ENCODE peak calls at places on chromosomes 12 and 14, in five cellular contexts. A is left colon; X is H54; Q is C1 segment of cervical spinal cord; T is stimulated activated CD4-positive, alpha-beta T cell treated with anti-CD3 and anti-CD28 coated beads, Interleukin-15, amount 100 ng/mL, for 24 hours. J is an unnamed sample.

GRCh38 chr12:55682087-55682796 is 25.5 kb downstream of the ITGA7 start:
- DNase-seq in A (no peak), X (no peak), Q (no peak), T (no peak), J (no peak)

GRCh38 chr14:77026930-77027537 is 1.5 kb downstream of the IRF2BPL start:
- DNase-seq in A (no peak), X (no peak), Q (no peak), T (peak), J (no peak)

GRCh38 chr12:58741226-58741625 is 179.1 kb downstream of the LRIG3 start:
- DNase-seq in A (no peak), X (no peak), Q (no peak), T (no peak), J (no peak)

GRCh38 chr12:88575361-88575959 is 4.8 kb downstream of the KITLG start:
- DNase-seq in A (no peak), X (no peak), Q (no peak), T (no peak), J (no peak)

GRCh38 chr12:20398720-20399119 is 30.4 kb downstream of the PDE3A start:
- DNase-seq in A (no peak), X (no peak), Q (no peak), T (no peak), J (no peak)

GRCh38 chr12:49809369-49810158 is 18.6 kb downstream of the NCKAP5L start:
- DNase-seq in A (no peak), X (no peak), Q (no peak), T (no peak), J (no peak)

GRCh38 chr14:59346329-59346728 is 118.9 kb downstream of the GPR135 start:
- DNase-seq in A (no peak), X (no peak), Q (no peak), T (no peak), J (no peak)

GRCh38 chr14:30015471-30015870 is 87.8 kb upstream of the PRKD1 start:
- DNase-seq in A (no peak), X (no peak), Q (no peak), T (no peak), J (no peak)

GRCh38 chr12:47082283-47082962 is 2.7 kb upstream of the AMIGO2 start:
- DNase-seq in A (no peak), X (peak), Q (no peak), T (no peak), J (no peak)

GRCh38 chr12:2998789-2999264 is 39.6 kb downstream of the TEAD4 start:
- DNase-seq in A (no peak), X (peak), Q (no peak), T (no peak), J (no peak)

GRCh38 chr12:107607464-107608392 is 77.9 kb upstream of the PWP1 start:
- DNase-seq in A (peak), X (peak), Q (peak), T (peak), J (peak)

GRCh38 chr12:4059891-4060290 is 186.7 kb upstream of the PARP11 start:
- DNase-seq in A (no peak), X (no peak), Q (no peak), T (no peak), J (no peak)

GRCh38 chr12:50597200-50598195 is 92.7 kb downstream of the DIP2B start:
- DNase-seq in A (no peak), X (peak), Q (peak), T (peak), J (no peak)

GRCh38 chr12:117875652-117876491 is 92.9 kb downstream of the KSR2 start:
- DNase-seq in A (no peak), X (no peak), Q (no peak), T (peak), J (peak)

GRCh38 chr12:113477842-113478215 is 6.2 kb upstream of the LHX5 start:
- DNase-seq in A (no peak), X (no peak), Q (no peak), T (no peak), J (no peak)

GRCh38 chr12:12477532-12477890 is 85.2 kb downstream of the DUSP16 start:
- DNase-seq in A (no peak), X (no peak), Q (no peak), T (no peak), J (no peak)

GRCh38 chr12:83153156-83153555 is 466.4 kb downstream of the TMTC2 start:
- DNase-seq in A (no peak), X (no peak), Q (no peak), T (no peak), J (no peak)

GRCh38 chr12:121279507-121279915 is 17.0 kb downstream of the CAMKK2 start:
- DNase-seq in A (no peak), X (no peak), Q (no peak), T (no peak), J (no peak)

GRCh38 chr14:91202234-91202974 is 42.1 kb downstream of the GPR68 start:
- DNase-seq in A (peak), X (no peak), Q (no peak), T (peak), J (no peak)

GRCh38 chr12:76158518-76159321 is 74.2 kb upstream of the NAP1L1 start:
- DNase-seq in A (peak), X (peak), Q (peak), T (peak), J (no peak)

GRCh38 chr14:65101631-65102440 is 481 bp downstream of the MAX start:
- DNase-seq in A (peak), X (no peak), Q (no peak), T (peak), J (no peak)

GRCh38 chr14:73728106-73729014 is 14.2 kb upstream of the PNMA1 start:
- DNase-seq in A (peak), X (peak), Q (peak), T (peak), J (peak)

GRCh38 chr14:52923902-52924575 is 26.8 kb downstream of the FERMT2 start:
- DNase-seq in A (no peak), X (no peak), Q (no peak), T (no peak), J (no peak)

GRCh38 chr14:32594766-32595165 is 265.7 kb downstream of the AKAP6 start:
- DNase-seq in A (no peak), X (no peak), Q (no peak), T (no peak), J (no peak)

GRCh38 chr12:52657305-52657902 is 5.4 kb upstream of the KRT2 start:
- DNase-seq in A (no peak), X (no peak), Q (no peak), T (no peak), J (no peak)

GRCh38 chr14:88168498-88169165 is 154.4 kb downstream of the KCNK10 start:
- DNase-seq in A (no peak), X (peak), Q (no peak), T (peak), J (no peak)

GRCh38 chr14:54472291-54472690 is 16.5 kb downstream of the GMFB start:
- DNase-seq in A (no peak), X (no peak), Q (no peak), T (no peak), J (peak)

GRCh38 chr12:29534935-29535334 is 37.4 kb upstream of the OVCH1 start:
- DNase-seq in A (no peak), X (no peak), Q (no peak), T (no peak), J (no peak)

GRCh38 chr12:98635657-98636323 is 8.8 kb downstream of the IKBIP start:
- DNase-seq in A (no peak), X (peak), Q (no peak), T (no peak), J (peak)

J was measured in retinal pigment epithelial cell.